ENCODE peak calls at places on chromosome 1, in seven cellular contexts. D is mesendoderm, N is H9, P is H1, T is mesenchymal stem cell, Z is trophoblast cell, I is IMR-90. E is an unnamed sample.

GRCh38 chr1:81220614-81221071 is 580.1 kb upstream of the ADGRL2 start:
- DNase-seq in P (no peak), D (no peak), Z (no peak), T (no peak), N (no peak), I (no peak), E (no peak)

GRCh38 chr1:1894354-1895049 is 3.6 kb upstream of the GNB1 start:
- DNase-seq in P (no peak), I (no peak), T (no peak), Z (no peak), D (no peak), N (no peak), E (no peak)

GRCh38 chr1:119984771-119985170 is 84.7 kb downstream of the NOTCH2 start:
- DNase-seq in Z (peak; percentile 12), N (no peak), T (no peak), D (peak; percentile 22), I (no peak), P (no peak), E (no peak)

GRCh38 chr1:181092883-181093282 is 4.4 kb downstream of the IER5 start:
- DNase-seq in T (no peak), P (no peak), Z (no peak), D (no peak), N (no peak), I (no peak), E (no peak)

GRCh38 chr1:115238336-115239147 is 99.5 kb downstream of the NGF start:
- DNase-seq in N (no peak), D (no peak), P (no peak), Z (no peak), I (no peak), T (no peak), E (no peak)

GRCh38 chr1:109754738-109755137 is 9.0 kb downstream of the EPS8L3 start:
- DNase-seq in T (no peak), D (no peak), N (no peak), P (no peak), I (no peak), Z (no peak), E (no peak)

GRCh38 chr1:109395602-109396512 is 1.9 kb downstream of the SORT1 start:
- DNase-seq in Z (peak; percentile 2), P (no peak), D (peak; percentile 74), N (no peak), T (peak; percentile 50), I (peak; percentile 65), E (no peak)

GRCh38 chr1:171664976-171665375 is 12.5 kb upstream of the MYOC start:
- DNase-seq in P (no peak), T (no peak), N (no peak), D (peak; percentile 40), Z (no peak), I (no peak), E (no peak)

GRCh38 chr1:154906621-154907081 is 29.9 kb downstream of the PMVK start:
- DNase-seq in D (peak; percentile 43), P (no peak), T (no peak), Z (no peak), I (no peak), N (no peak), E (no peak)

GRCh38 chr1:175922254-175922881 is 179.0 kb upstream of the TNR start:
- DNase-seq in I (no peak), N (peak; percentile 67), Z (no peak), D (peak; percentile 42), P (peak; percentile 34), T (peak; percentile 27), E (no peak)

GRCh38 chr1:78102082-78102481 is 56.3 kb downstream of the GIPC2 start:
- DNase-seq in P (no peak), T (peak; percentile 67), Z (peak; percentile 58), N (no peak), D (no peak), I (peak; percentile 95), E (no peak)

GRCh38 chr1:150548632-150549495 is at the start of gene ADAMTSL4:
- DNase-seq in P (no peak), Z (peak; percentile 83), D (peak; percentile 88), N (peak; percentile 51), T (peak; percentile 86), I (peak; percentile 78), E (no peak)

GRCh38 chr1:15189692-15190321 is 36.3 kb downstream of the TMEM51 start:
- DNase-seq in D (no peak), N (no peak), Z (peak; percentile 77), T (peak; percentile 73), P (no peak), I (no peak), E (no peak)
- H3K23ac ChIP-seq in D (no peak overlapping the region), N (no peak overlapping the region), Z (no peak overlapping the region), T (no peak overlapping the region), P (no peak overlapping the region), I (peak overlapping the region; percentile 70), E (peak overlapping the region; percentile 16)

GRCh38 chr1:51572365-51572764 is 44.5 kb upstream of the OSBPL9 start:
- DNase-seq in D (no peak), Z (no peak), I (no peak), N (no peak), P (no peak), T (no peak), E (no peak)

GRCh38 chr1:51576923-51577322 is 40.0 kb upstream of the OSBPL9 start:
- DNase-seq in T (no peak), N (no peak), P (no peak), I (no peak), D (no peak), Z (no peak), E (no peak)

GRCh38 chr1:51576085-51576444 is 40.8 kb upstream of the OSBPL9 start:
- DNase-seq in I (no peak), D (no peak), N (no peak), T (no peak), Z (no peak), P (no peak), E (no peak)

GRCh38 chr1:51575406-51576084 is 41.3 kb upstream of the OSBPL9 start:
- DNase-seq in D (no peak), I (peak; percentile 53), T (peak; percentile 57), Z (no peak), N (no peak), P (no peak), E (no peak)

GRCh38 chr1:51574796-51575195 is 42.1 kb upstream of the OSBPL9 start:
- DNase-seq in D (no peak), N (no peak), T (no peak), P (no peak), I (no peak), Z (no peak), E (no peak)
- H3K23ac ChIP-seq in D (no peak overlapping the region), N (no peak overlapping the region), T (no peak overlapping the region), P (no peak overlapping the region), I (no peak overlapping the region), Z (no peak overlapping the region), E (no peak overlapping the region)

DNA sequence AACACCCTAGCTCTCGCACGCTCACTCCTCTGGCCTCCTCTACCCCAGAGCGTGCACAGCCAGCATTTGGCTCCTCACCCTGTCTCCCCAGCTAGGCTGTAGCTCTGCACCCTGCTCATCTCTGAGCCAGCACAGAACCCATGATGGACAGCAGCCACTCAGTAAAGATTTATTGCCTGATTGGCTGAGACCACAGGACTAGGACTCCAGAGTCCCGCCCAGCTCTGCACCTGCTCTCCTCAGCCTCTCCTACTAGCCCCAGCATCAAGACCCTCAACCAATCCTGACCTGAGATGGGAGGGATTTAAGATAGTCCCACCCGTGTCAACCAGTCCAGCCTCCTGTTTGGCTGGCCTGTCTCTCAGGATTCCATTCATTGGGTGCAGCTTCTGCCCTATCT is 9.3 kb downstream of the C1QB start:
- DNase-seq in N (peak; percentile 93), I (no peak), Z (no peak), T (no peak), P (no peak), D (peak; percentile 81), E (peak; percentile 31)
- H3K23ac ChIP-seq in N (no peak overlapping the region), I (no peak overlapping the region), Z (no peak overlapping the region), T (no peak overlapping the region), P (no peak overlapping the region), D (no peak overlapping the region), E (no peak overlapping the region)

GRCh38 chr1:94418664-94419655 is 771 bp downstream of the ABCD3 start:
- DNase-seq in D (peak; percentile 41), N (peak; percentile 32), Z (peak; percentile 16), T (peak; percentile 69), P (no peak), I (peak; percentile 24), E (no peak)
- H3K23ac ChIP-seq in D (no peak overlapping the region), N (no peak overlapping the region), Z (no peak overlapping the region), T (peak overlapping the region; percentile 9), P (no peak overlapping the region), I (peak overlapping the region; percentile 61), E (peak overlapping the region; percentile 94)

DNA sequence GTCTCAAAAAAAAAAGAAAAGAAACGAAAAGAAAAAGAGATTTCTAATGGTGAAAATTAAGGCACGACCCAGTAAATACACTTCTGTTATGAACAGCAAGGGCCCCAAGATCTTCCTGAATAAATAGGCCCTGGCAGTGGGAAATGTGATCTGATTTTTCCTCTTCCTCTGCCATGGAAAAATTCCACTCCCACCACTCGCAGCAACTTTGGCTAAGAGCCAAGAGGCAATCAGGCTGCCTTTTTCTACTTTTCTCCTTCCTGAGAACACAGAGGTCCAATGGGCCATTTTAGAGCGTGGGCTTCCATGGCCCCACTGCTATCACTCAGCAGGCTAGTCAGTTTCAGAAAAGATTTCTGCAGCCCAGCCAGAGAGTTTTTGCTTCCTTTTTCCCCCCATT is 33.7 kb upstream of the AK4 start:
- DNase-seq in I (no peak), D (no peak), Z (no peak), P (no peak), T (no peak), N (no peak), E (no peak)
- H3K23ac ChIP-seq in I (no peak overlapping the region), D (no peak overlapping the region), Z (no peak overlapping the region), P (no peak overlapping the region), T (no peak overlapping the region), N (no peak overlapping the region), E (no peak overlapping the region)

GRCh38 chr1:54301494-54301893 is 101.5 kb downstream of the MRPL37 start:
- DNase-seq in D (no peak), P (no peak), I (no peak), N (no peak), T (no peak), Z (no peak), E (no peak)
- H3K23ac ChIP-seq in D (no peak overlapping the region), P (no peak overlapping the region), I (no peak overlapping the region), N (no peak overlapping the region), T (no peak overlapping the region), Z (no peak overlapping the region), E (no peak overlapping the region)

DNA sequence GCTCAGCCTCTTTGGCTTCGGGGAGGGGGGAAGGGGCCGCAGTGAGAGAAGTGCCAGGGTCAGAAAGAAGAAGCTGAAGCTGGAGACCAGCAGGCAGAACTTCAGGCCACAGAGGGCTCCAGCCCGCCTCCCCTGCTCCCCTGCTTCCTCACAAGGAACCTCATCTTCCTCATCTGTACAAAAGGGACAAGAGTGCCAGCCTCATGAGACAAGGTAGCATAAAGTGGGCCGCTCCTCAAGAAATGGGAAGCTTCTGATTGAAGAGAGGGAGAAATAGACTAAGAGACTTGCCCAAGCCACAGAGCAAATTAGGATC is 39.7 kb downstream of the AHDC1 start:
- DNase-seq in I (no peak), N (no peak), D (no peak), Z (no peak), P (no peak), T (no peak), E (no peak)
- H3K23ac ChIP-seq in I (peak overlapping the region; percentile 67), N (no peak overlapping the region), D (no peak overlapping the region), Z (no peak overlapping the region), P (no peak overlapping the region), T (no peak overlapping the region), E (no peak overlapping the region)

DNA sequence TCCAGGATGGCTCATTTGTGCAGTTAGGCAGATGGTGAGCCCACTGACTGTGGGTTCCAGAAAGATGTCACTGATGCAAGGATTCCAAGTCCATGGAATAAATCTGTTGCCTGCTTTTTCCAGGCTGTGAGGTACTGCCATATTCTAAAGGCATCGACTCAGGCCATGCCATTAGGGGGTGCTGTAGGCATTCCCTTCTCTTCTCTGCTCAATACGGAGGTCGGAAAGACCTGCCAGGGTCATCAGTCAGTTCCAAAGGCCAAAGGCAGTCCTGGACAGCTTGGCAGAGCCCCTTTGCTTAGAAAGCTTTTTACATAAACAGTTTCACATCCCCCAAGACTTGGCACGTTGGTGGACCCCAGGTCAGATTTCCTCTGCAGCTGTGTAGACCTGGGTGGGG is 31.7 kb upstream of the TMEM125 start:
- DNase-seq in T (peak; percentile 63), N (peak; percentile 80), Z (peak; percentile 68), I (peak; percentile 64), P (peak; percentile 36), D (peak; percentile 86), E (peak; percentile 64)
- H3K23ac ChIP-seq in T (no peak overlapping the region), N (no peak overlapping the region), Z (no peak overlapping the region), I (no peak overlapping the region), P (no peak overlapping the region), D (no peak overlapping the region), E (no peak overlapping the region)